ENCODE peak calls at places on chromosomes 1 and 21, in seven cellular contexts. J is suprapubic skin, W is heart left ventricle, U is RWPE2, G is dorsolateral prefrontal cortex, X is brain microvascular endothelial cell, Q is fibroblast of villous mesenchyme. O is an unnamed sample.

GRCh38 chr1:205435904-205436573 is 14.2 kb upstream of the LEMD1 start:
- DNase-seq in U (peak), J (no peak), W (no peak), X (no peak), G (peak), Q (no peak), O (no peak)

GRCh38 chr1:114316204-114316603 is 162.5 kb upstream of the SYT6 start:
- DNase-seq in U (no peak), W (no peak), G (no peak), J (no peak), X (no peak), Q (no peak), O (no peak)

GRCh38 chr21:43785134-43785533 is 4.2 kb upstream of the RRP1 start:
- DNase-seq in G (no peak), W (no peak), X (no peak), U (no peak), J (no peak), Q (no peak), O (peak)

GRCh38 chr1:3409737-3410434 is 44.6 kb upstream of the ARHGEF16 start:
- DNase-seq in J (no peak), U (no peak), G (peak), X (peak), W (peak), Q (peak), O (peak)

GRCh38 chr1:173823776-173824314 is 628 bp upstream of the DARS2 start:
- DNase-seq in J (no peak), X (no peak), G (no peak), W (no peak), Q (no peak), U (no peak), O (no peak)

GRCh38 chr1:2492091-2492490 is 16.0 kb downstream of the PLCH2 start:
- DNase-seq in X (no peak), U (no peak), G (no peak), J (no peak), W (no peak), Q (no peak), O (no peak)

GRCh38 chr1:107649023-107649422 is 316.0 kb downstream of the VAV3 start:
- DNase-seq in X (no peak), U (no peak), Q (no peak), G (no peak), J (no peak), W (no peak), O (peak)

GRCh38 chr1:1264868-1265272 is 8.8 kb downstream of the UBE2J2 start:
- DNase-seq in X (peak), Q (peak), W (no peak), U (peak), J (no peak), G (no peak), O (peak)

GRCh38 chr1:82152356-82153281 is 351.9 kb downstream of the ADGRL2 start:
- DNase-seq in X (no peak), J (no peak), W (no peak), U (no peak), Q (no peak), G (no peak), O (no peak)

GRCh38 chr1:52511851-52512615 is 40.9 kb downstream of the TUT4 start:
- DNase-seq in X (no peak), Q (no peak), G (no peak), W (no peak), U (no peak), J (no peak), O (no peak)

GRCh38 chr1:40769815-40770214 is 13.8 kb upstream of the KCNQ4 start:
- DNase-seq in X (no peak), U (no peak), J (no peak), G (no peak), W (no peak), Q (no peak), O (no peak)

GRCh38 chr1:175889848-175890247 is 146.5 kb upstream of the TNR start:
- DNase-seq in G (no peak), X (no peak), U (no peak), J (no peak), Q (no peak), W (no peak), O (no peak)

GRCh38 chr1:100265562-100265930 is 470 bp upstream of the RTCA start:
- DNase-seq in G (no peak), W (no peak), J (no peak), X (peak), U (no peak), Q (peak), O (peak)

GRCh38 chr1:245814651-245815050 is 659.9 kb downstream of the KIF26B start:
- DNase-seq in Q (no peak), U (no peak), G (no peak), W (no peak), J (no peak), X (no peak), O (no peak)

GRCh38 chr1:212554401-212554800 is 54.2 kb upstream of the ATF3 start:
- DNase-seq in J (no peak), Q (no peak), W (no peak), G (no peak), X (no peak), U (no peak), O (no peak)

GRCh38 chr1:162038624-162039023 is 15.0 kb upstream of the OLFML2B start:
- DNase-seq in W (no peak), J (no peak), X (no peak), Q (no peak), G (no peak), U (no peak), O (no peak)

GRCh38 chr1:162035241-162035640 is 11.6 kb upstream of the OLFML2B start:
- DNase-seq in Q (peak), G (no peak), X (no peak), W (no peak), U (peak), J (no peak), O (peak)

GRCh38 chr1:162042361-162042760 is 18.7 kb upstream of the OLFML2B start:
- DNase-seq in X (no peak), W (no peak), U (no peak), Q (no peak), G (no peak), J (no peak), O (no peak)

GRCh38 chr1:162036156-162036555 is 12.5 kb upstream of the OLFML2B start:
- DNase-seq in U (no peak), Q (no peak), G (no peak), J (no peak), W (no peak), X (no peak), O (no peak)

DNA sequence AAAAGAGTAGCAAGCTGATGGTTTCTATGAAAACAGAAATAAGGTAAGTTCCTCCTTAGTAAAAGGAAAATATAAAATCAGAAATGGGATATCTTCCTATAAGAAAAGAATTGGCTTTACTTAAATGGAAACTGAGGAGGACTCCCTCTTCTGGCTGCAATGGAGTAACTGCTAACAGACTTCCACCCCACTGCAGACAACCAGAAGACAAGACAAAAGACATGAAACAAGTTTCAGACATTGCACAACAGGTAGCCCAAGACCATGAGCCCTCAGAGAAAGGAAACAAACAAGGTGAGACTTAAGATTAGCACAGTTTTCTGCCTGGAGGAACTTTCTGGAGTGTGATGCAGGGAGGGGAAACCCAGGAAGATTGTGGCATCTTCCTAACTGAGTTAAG is 17.0 kb upstream of the OLFML2B start:
- DNase-seq in U (no peak), X (no peak), W (no peak), G (no peak), Q (peak), J (no peak), O (peak)
- TF ChIP-seq CTCF in U (peak), X (peak), W (no peak), G (peak), Q (peak), J (peak), O (peak)

GRCh38 chr1:19036701-19037605 is 80.5 kb upstream of the IFFO2 start:
- DNase-seq in W (no peak), U (no peak), Q (no peak), X (no peak), J (no peak), G (no peak), O (no peak)

GRCh38 chr1:19038096-19038495 is 81.6 kb upstream of the IFFO2 start:
- DNase-seq in J (no peak), W (no peak), X (no peak), Q (no peak), U (no peak), G (no peak), O (no peak)

GRCh38 chr1:19037659-19038058 is 81.2 kb upstream of the IFFO2 start:
- DNase-seq in G (no peak), Q (no peak), J (no peak), X (no peak), U (no peak), W (no peak), O (no peak)

GRCh38 chr1:19040010-19040680 is 83.7 kb upstream of the IFFO2 start:
- DNase-seq in Q (no peak), X (no peak), G (no peak), U (no peak), W (no peak), J (no peak), O (no peak)

DNA sequence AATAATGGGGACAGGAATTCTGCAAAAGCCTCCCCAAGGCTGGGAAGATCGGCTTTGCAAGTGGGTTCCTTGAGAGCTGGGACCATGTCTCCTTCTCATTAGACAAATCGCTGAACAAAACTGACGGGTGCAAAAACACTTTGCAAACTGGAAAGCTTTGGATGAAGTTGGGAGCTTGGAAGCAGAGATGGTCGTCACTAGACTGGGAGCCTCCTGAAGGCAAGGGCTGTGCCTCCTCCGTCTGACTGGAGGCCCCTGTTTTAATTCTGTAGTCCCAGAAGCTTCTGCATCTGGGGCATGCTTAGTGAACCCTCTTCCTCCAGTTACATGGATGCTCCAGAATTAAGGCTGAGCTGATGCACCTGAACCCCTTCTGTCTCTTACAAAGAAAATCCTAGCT is 82.3 kb upstream of the IFFO2 start:
- DNase-seq in W (no peak), G (no peak), Q (no peak), U (no peak), J (no peak), X (no peak), O (no peak)
- H3K4me3 ChIP-seq in W (no peak), G (no peak), Q (no peak), U (no peak), J (no peak), X (no peak), O (no peak)

GRCh38 chr1:32073387-32074229 is 869 bp downstream of the TMEM39B start:
- DNase-seq in W (no peak), Q (no peak), J (no peak), U (no peak), G (no peak), X (no peak), O (no peak)
- TF ChIP-seq CTCF in W (no peak), Q (no peak), J (peak), U (no peak), G (no peak), X (peak), O (peak)

GRCh38 chr21:42229676-42230075 is 10.7 kb downstream of the ABCG1 start:
- DNase-seq in J (no peak), X (no peak), U (no peak), Q (no peak), W (peak), G (no peak), O (no peak)

GRCh38 chr21:42231761-42232160 is 12.8 kb downstream of the ABCG1 start:
- DNase-seq in X (no peak), W (peak), G (no peak), U (no peak), J (no peak), Q (no peak), O (no peak)

GRCh38 chr21:42230636-42231035 is 11.7 kb downstream of the ABCG1 start:
- DNase-seq in X (no peak), J (no peak), Q (no peak), U (no peak), W (peak), G (no peak), O (no peak)

GRCh38 chr21:42227909-42228708 is 9.2 kb downstream of the ABCG1 start:
- DNase-seq in Q (peak), J (peak), U (peak), X (peak), W (peak), G (peak), O (peak)

DNA sequence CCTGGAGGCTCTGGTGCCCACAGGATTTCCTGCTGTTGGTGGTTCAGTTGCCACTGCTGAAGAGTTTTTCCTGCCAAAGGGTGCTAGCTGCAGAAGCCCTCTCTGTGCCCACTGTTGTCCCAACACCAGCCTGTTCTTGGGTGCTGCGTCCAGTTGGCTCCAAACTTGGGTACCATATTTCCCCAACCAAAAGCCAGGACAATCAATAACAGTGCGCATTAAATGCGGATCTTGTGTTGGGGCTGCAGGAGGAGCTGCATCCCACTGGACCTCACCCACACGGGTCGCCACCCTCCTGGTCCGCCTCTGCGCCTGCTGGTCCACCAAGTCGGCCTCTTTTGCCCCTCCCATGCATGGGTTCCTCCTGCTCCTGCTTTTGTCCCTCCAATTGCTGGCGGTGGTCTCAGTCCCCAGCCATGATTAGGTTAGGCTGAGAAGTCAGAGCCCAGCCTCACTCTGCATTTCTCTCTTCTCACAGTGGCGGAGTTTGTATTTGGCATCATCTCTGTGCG is 9.8 kb downstream of the ABCG1 start:
- DNase-seq in U (peak), J (no peak), W (no peak), G (peak), Q (no peak), X (no peak), O (no peak)
- H3K4me3 ChIP-seq in U (no peak), J (no peak), W (no peak), G (no peak), Q (no peak), X (no peak), O (no peak)

O was measured in choroid plexus epithelial cell.